ENCODE peak calls at places on chromosomes 12 and 14, in six cellular contexts. B is brain microvascular endothelial cell, N is midbrain, D is ureter, P is left lung, J is lung. U is an unnamed sample.

GRCh38 chr12:110743571-110744093 is 941 bp upstream of the PPP1CC start:
- DNase-seq in N (no peak), P (peak), J (peak), B (no peak), D (peak), U (no peak)

GRCh38 chr12:2856051-2856450 is 788 bp downstream of the TEX52 start:
- DNase-seq in D (no peak), J (no peak), P (no peak), B (no peak), N (no peak), U (no peak)

GRCh38 chr12:124480469-124481256 is 86.7 kb downstream of the NCOR2 start:
- DNase-seq in B (peak), J (no peak), N (no peak), P (no peak), D (no peak), U (no peak)

GRCh38 chr12:2384029-2384386 is 331.2 kb downstream of the CACNA1C start:
- DNase-seq in N (no peak), J (no peak), D (no peak), B (no peak), P (no peak), U (no peak)

GRCh38 chr12:80946591-80946990 is 8.9 kb upstream of the LIN7A start:
- DNase-seq in D (no peak), J (no peak), P (no peak), B (no peak), N (no peak), U (no peak)

GRCh38 chr14:58747181-58747580 is 109.4 kb downstream of the DACT1 start:
- DNase-seq in N (no peak), B (peak), P (peak), J (peak), D (peak), U (no peak)

GRCh38 chr12:5827591-5827990 is 117.5 kb downstream of the ANO2 start:
- DNase-seq in N (no peak), P (no peak), J (no peak), B (no peak), D (no peak), U (no peak)

GRCh38 chr12:10190558-10191388 is 11.9 kb downstream of the TMEM52B start:
- DNase-seq in P (peak), D (peak), J (peak), B (peak), N (peak), U (no peak)

GRCh38 chr14:89000007-89000942 is 175.8 kb downstream of the TTC8 start:
- DNase-seq in P (peak), B (peak), D (no peak), J (peak), N (no peak), U (peak)

GRCh38 chr12:75944097-75944904 is 87.3 kb downstream of the PHLDA1 start:
- DNase-seq in D (no peak), J (no peak), P (no peak), N (no peak), B (peak), U (no peak)

GRCh38 chr12:96889273-96889933 is 17.7 kb upstream of the NEDD1 start:
- DNase-seq in J (no peak), N (no peak), P (no peak), D (no peak), B (peak), U (no peak)

GRCh38 chr14:72104011-72104613 is 171.9 kb downstream of the RGS6 start:
- DNase-seq in B (peak), N (peak), D (no peak), P (no peak), J (no peak), U (no peak)

GRCh38 chr14:63563370-63564026 is 20.3 kb upstream of the PPP2R5E start:
- DNase-seq in B (peak), N (no peak), D (no peak), P (no peak), J (no peak), U (no peak)

GRCh38 chr14:96126339-96126770 is 78.3 kb upstream of the BDKRB2 start:
- DNase-seq in D (no peak), B (no peak), P (no peak), J (no peak), N (no peak), U (no peak)

GRCh38 chr12:130832561-130833209 is 6.4 kb downstream of the STX2 start:
- DNase-seq in N (peak), D (no peak), J (peak), P (peak), B (peak), U (peak)

GRCh38 chr12:52006726-52007157 is at the start of gene TAMALIN:
- DNase-seq in P (peak), J (peak), D (peak), B (no peak), N (no peak), U (no peak)

GRCh38 chr12:51818567-51819300 is 29.8 kb downstream of the FIGNL2 start:
- DNase-seq in N (no peak), B (peak), D (no peak), P (peak), J (no peak), U (no peak)

GRCh38 chr12:65596514-65597010 is 227.7 kb upstream of the HMGA2 start:
- DNase-seq in N (no peak), P (no peak), J (no peak), D (no peak), B (no peak), U (no peak)

GRCh38 chr14:47389520-47389919 is 285.9 kb downstream of the MDGA2 start:
- DNase-seq in J (no peak), B (no peak), N (no peak), P (no peak), D (no peak), U (no peak)

GRCh38 chr14:97824218-97824617 is 1027.0 kb downstream of the VRK1 start:
- DNase-seq in D (no peak), J (no peak), N (no peak), P (no peak), B (no peak), U (no peak)

GRCh38 chr12:11879306-11879705 is 191.4 kb upstream of the BCL2L14 start:
- DNase-seq in N (no peak), J (no peak), B (no peak), D (no peak), P (no peak), U (no peak)

GRCh38 chr14:100782516-100783320 is 43.2 kb upstream of the MEG3 start:
- DNase-seq in D (no peak), J (no peak), B (no peak), N (no peak), P (no peak), U (no peak)

GRCh38 chr12:46886541-46887041 is 60.8 kb upstream of the SLC38A4 start:
- DNase-seq in N (no peak), B (peak), D (no peak), J (no peak), P (no peak), U (no peak)

GRCh38 chr14:103140316-103141109 is 17.3 kb downstream of the TNFAIP2 start:
- DNase-seq in P (no peak), J (no peak), N (no peak), B (no peak), D (no peak), U (no peak)

GRCh38 chr12:39605996-39606395 is 13.6 kb downstream of the ABCD2 start:
- DNase-seq in D (no peak), P (no peak), B (peak), N (no peak), J (no peak), U (no peak)

GRCh38 chr12:52020539-52021336 is 14.0 kb downstream of the TAMALIN start:
- DNase-seq in N (no peak), J (no peak), D (no peak), B (peak), P (no peak), U (no peak)

GRCh38 chr12:107377596-107378385 is 284.4 kb upstream of the CRY1 start:
- DNase-seq in N (no peak), P (no peak), J (no peak), B (no peak), D (no peak), U (no peak)

GRCh38 chr12:126895946-126896520 is 1370.9 kb upstream of the TMEM132C start:
- DNase-seq in P (no peak), J (no peak), N (no peak), D (no peak), B (no peak), U (no peak)

GRCh38 chr14:35844494-35844893 is 18.4 kb downstream of the BRMS1L start:
- DNase-seq in J (no peak), B (no peak), N (no peak), D (no peak), P (no peak), U (no peak)

U was measured in CMK.